ENCODE peak calls at places on chromosomes 4 and X, in nine cellular contexts. N is heart right ventricle, D is pancreas, Y is GM23338, J is cardiac muscle cell, S is neural progenitor cell, H is HCT116, W is testis, X is ascending aorta. P is an unnamed sample.

GRCh38 chr4:128288689-128289106 is 1.1 kb upstream of the PGRMC2 start:
- DNase-seq in W (no peak), Y (peak; percentile 64), J (no peak), N (no peak), S (peak; percentile 52), X (no peak), D (peak; percentile 19), H (no peak), P (peak; percentile 70)

GRCh38 chr4:40991908-40992307 is 222.4 kb downstream of the APBB2 start:
- DNase-seq in X (no peak), S (no peak), J (no peak), W (no peak), D (no peak), N (no peak), Y (no peak), H (no peak), P (no peak)

GRCh38 chr4:1336079-1336478 is 10.9 kb upstream of the UVSSA start:
- DNase-seq in H (no peak), W (no peak), S (no peak), X (no peak), N (no peak), J (no peak), Y (no peak), D (no peak), P (no peak)

GRCh38 chr4:75542824-75543223 is 13.0 kb upstream of the ODAPH start:
- DNase-seq in D (no peak), J (no peak), W (no peak), H (no peak), X (no peak), Y (no peak), N (no peak), S (no peak), P (no peak)

GRCh38 chrX:21741869-21742701 is 15.8 kb downstream of the SMPX start:
- DNase-seq in S (no peak), J (peak; percentile 44), D (no peak), N (no peak), Y (no peak), H (no peak), W (no peak), X (no peak), P (no peak)

GRCh38 chr4:24831637-24832036 is 36.3 kb downstream of the SOD3 start:
- DNase-seq in X (no peak), Y (no peak), S (no peak), D (no peak), W (no peak), H (no peak), N (no peak), J (no peak), P (no peak)

GRCh38 chr4:38131371-38132139 is 171.4 kb downstream of the PTTG2 start:
- DNase-seq in S (peak; percentile 80), J (peak; percentile 43), W (no peak), D (no peak), X (no peak), N (no peak), Y (peak; percentile 80), H (no peak), P (peak; percentile 82)

GRCh38 chr4:6939761-6940743 is 30.4 kb downstream of the TBC1D14 start:
- DNase-seq in D (no peak), Y (no peak), J (no peak), S (peak; percentile 54), H (no peak), X (no peak), N (no peak), W (no peak), P (no peak)

GRCh38 chr4:52657630-52658501 is 1.2 kb downstream of the USP46 start:
- DNase-seq in S (peak; percentile 72), W (peak; percentile 43), D (peak; percentile 10), H (peak; percentile 6), N (no peak), X (no peak), J (peak; percentile 60), Y (peak; percentile 94), P (peak; percentile 6)

GRCh38 chrX:135707880-135708279 is 5.6 kb upstream of the CT45A1 start:
- DNase-seq in W (peak; percentile 50), X (no peak), D (no peak), Y (peak; percentile 86), H (peak; percentile 16), N (no peak), S (peak; percentile 20), J (peak; percentile 8), P (no peak)

GRCh38 chrX:118839334-118839958 is 15.8 kb downstream of the ZCCHC12 start:
- DNase-seq in N (peak; percentile 83), Y (peak; percentile 83), D (peak; percentile 74), J (peak; percentile 71), X (peak; percentile 14), S (peak; percentile 88), W (peak; percentile 92), H (peak; percentile 19), P (peak; percentile 33)

GRCh38 chr4:22129454-22130075 is 181.0 kb upstream of the KCNIP4 start:
- DNase-seq in X (no peak), S (peak; percentile 69), N (no peak), W (peak; percentile 57), Y (peak; percentile 84), J (peak; percentile 63), H (peak; percentile 7), D (no peak), P (no peak)

GRCh38 chr4:128427832-128428366 is 140.3 kb upstream of the PGRMC2 start:
- DNase-seq in X (no peak), Y (peak; percentile 5), D (peak; percentile 72), H (peak; percentile 86), S (no peak), W (peak; percentile 77), N (no peak), J (no peak), P (no peak)

GRCh38 chr4:52837716-52838558 is 24.2 kb upstream of the RASL11B start:
- DNase-seq in W (no peak), N (no peak), H (no peak), D (no peak), S (no peak), J (peak; percentile 17), X (no peak), Y (no peak), P (no peak)

GRCh38 chrX:17030092-17030491 is 83.6 kb downstream of the REPS2 start:
- DNase-seq in X (no peak), Y (no peak), W (no peak), S (no peak), D (no peak), N (no peak), J (no peak), H (no peak), P (no peak)

GRCh38 chr4:4659871-4660651 is 118.2 kb upstream of the STX18 start:
- DNase-seq in S (no peak), N (no peak), W (no peak), D (no peak), J (no peak), X (no peak), Y (no peak), H (peak; percentile 77), P (no peak)

GRCh38 chr4:2934813-2935761 is 28.1 kb downstream of the NOP14 start:
- DNase-seq in H (peak; percentile 77), N (peak; percentile 98), W (peak; percentile 97), X (peak; percentile 72), D (peak; percentile 96), Y (peak; percentile 93), S (peak; percentile 96), J (peak; percentile 95), P (peak; percentile 91)

GRCh38 chr4:2937146-2937857 is 25.9 kb downstream of the NOP14 start:
- DNase-seq in H (peak; percentile 68), X (no peak), J (no peak), N (no peak), Y (no peak), S (no peak), D (peak; percentile 34), W (peak; percentile 17), P (no peak)

GRCh38 chr4:2937986-2938385 is 25.2 kb downstream of the NOP14 start:
- DNase-seq in X (no peak), W (peak; percentile 12), H (no peak), Y (no peak), D (peak; percentile 8), S (no peak), J (no peak), N (peak; percentile 0), P (no peak)

GRCh38 chr4:2935762-2936743 is 27.2 kb downstream of the NOP14 start:
- DNase-seq in H (peak; percentile 69), Y (no peak), W (peak; percentile 11), S (peak; percentile 75), X (no peak), N (no peak), D (peak; percentile 21), J (no peak), P (peak; percentile 46)

DNA sequence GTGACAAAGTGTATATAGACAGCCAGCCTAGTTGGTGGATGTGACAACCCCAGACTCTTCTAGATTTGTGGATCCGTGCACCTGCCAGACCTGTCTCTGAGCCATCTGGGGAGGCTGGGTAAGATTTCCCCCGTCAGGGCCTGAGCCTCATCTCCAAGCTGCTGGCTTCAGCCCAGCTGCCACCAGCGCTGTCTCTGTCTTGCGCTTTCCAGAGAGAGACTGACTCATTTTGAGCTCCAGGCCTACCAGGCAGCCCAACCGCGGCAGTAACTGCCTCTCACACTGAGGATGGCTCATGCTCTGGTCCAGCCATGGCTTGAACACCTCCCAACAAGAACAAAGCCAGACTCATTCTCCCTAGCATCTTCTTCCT is 26.4 kb downstream of the NOP14 start:
- DNase-seq in J (no peak), X (no peak), W (peak; percentile 15), S (no peak), H (no peak), D (peak; percentile 31), Y (no peak), N (no peak), P (no peak)
- H3K36me3 ChIP-seq in J (peaks cover 29% of the 10 kb centered on the region), X (peaks cover 36% of the 10 kb centered on the region), W (no peaks in the 10 kb centered on the region), S (no peaks in the 10 kb centered on the region), H (peaks cover 18% of the 10 kb centered on the region), D (no peaks in the 10 kb centered on the region), Y (peaks cover 31% of the 10 kb centered on the region), N (peaks cover 31% of the 10 kb centered on the region), P (peaks cover 32% of the 10 kb centered on the region)

GRCh38 chr4:120064887-120065286 is 1.8 kb downstream of the MAD2L1 start:
- DNase-seq in X (no peak), Y (no peak), H (no peak), S (no peak), W (no peak), J (no peak), D (no peak), N (no peak), P (no peak)
- H3K4me3 ChIP-seq in X (no peak overlapping the region), Y (peak overlapping the region; percentile 93), H (no peak overlapping the region), S (peak overlapping the region; percentile 79), W (no peak overlapping the region), J (peak overlapping the region; percentile 89), D (no peak overlapping the region), N (no peak overlapping the region), P (no peak overlapping the region)

GRCh38 chr4:105192474-105192873 is 45.8 kb downstream of the TET2 start:
- DNase-seq in J (no peak), H (no peak), D (no peak), W (no peak), N (no peak), Y (no peak), X (no peak), S (no peak), P (no peak)
- H3K4me1 ChIP-seq in J (peaks cover 36% of the 10 kb centered on the region), H (no peaks in the 10 kb centered on the region), D (peaks cover 8% of the 10 kb centered on the region), W (no peaks in the 10 kb centered on the region), N (peaks cover 51% of the 10 kb centered on the region), Y (peaks cover 7% of the 10 kb centered on the region), X (peaks cover 12% of the 10 kb centered on the region), S (no peaks in the 10 kb centered on the region), P (peaks cover 6% of the 10 kb centered on the region)

DNA sequence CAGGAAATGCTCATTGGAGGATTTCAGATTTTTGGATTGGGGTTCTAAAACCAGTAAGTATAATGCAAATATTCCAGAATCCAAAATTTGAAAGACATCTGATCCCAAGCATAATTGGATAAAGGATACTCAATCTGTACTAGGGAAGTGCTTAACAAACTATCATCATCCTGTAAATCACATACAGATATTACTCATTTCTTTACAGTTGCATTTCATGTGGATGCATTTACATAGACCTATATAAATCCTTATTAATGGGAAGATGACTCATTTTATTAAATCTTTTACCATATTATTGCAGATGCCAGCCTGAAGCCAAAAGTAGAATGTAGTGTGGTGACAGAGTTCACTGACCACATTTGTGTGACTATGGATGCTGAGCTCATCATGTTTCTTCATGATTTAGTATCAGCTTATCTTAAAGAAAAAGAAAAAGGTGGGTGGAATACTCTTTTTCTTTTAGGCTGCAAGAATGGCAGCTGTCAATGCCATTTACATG is 22.4 kb upstream of the ADAD1 start:
- DNase-seq in W (no peak), N (no peak), D (no peak), H (no peak), Y (no peak), S (no peak), X (no peak), J (no peak), P (no peak)
- H3K36me3 ChIP-seq in W (no peaks in the 10 kb centered on the region), N (peaks cover 65% of the 10 kb centered on the region), D (no peaks in the 10 kb centered on the region), H (no peaks in the 10 kb centered on the region), Y (peaks cover 9% of the 10 kb centered on the region), S (peaks cover 3% of the 10 kb centered on the region), X (peaks cover 52% of the 10 kb centered on the region), J (peaks cover 80% of the 10 kb centered on the region), P (peaks cover 18% of the 10 kb centered on the region)